ENCODE peak calls at places on chromosome 10, in nine cellular contexts. One of them, this sample, is unnamed.

GRCh38 chr10:72693599-72693915 is 1.6 kb downstream of the MCU start:
- DNase-seq in psoas muscle: no peak
- DNase-seq in tibial artery: no peak
- DNase-seq in natural killer cell: no peak
- DNase-seq in Calu3: no peak
- DNase-seq in transverse colon: no peak
- DNase-seq in AG09309: no peak
- DNase-seq in HCT116: no peak
- DNase-seq in sigmoid colon: no peak
- DNase-seq in this sample: no peak

GRCh38 chr10:133412381-133412711 is 12.1 kb downstream of the SPRN start:
- DNase-seq in AG09309: no peak
- DNase-seq in transverse colon: no peak
- DNase-seq in HCT116: no peak
- DNase-seq in natural killer cell: no peak
- DNase-seq in tibial artery: no peak
- DNase-seq in psoas muscle: no peak
- DNase-seq in sigmoid colon: no peak
- DNase-seq in Calu3: no peak
- DNase-seq in this sample: no peak

GRCh38 chr10:84329986-84330651 is 1.7 kb downstream of the CCSER2 start:
- DNase-seq in tibial artery: no peak
- DNase-seq in psoas muscle: no peak
- DNase-seq in natural killer cell: peak; percentile 40
- DNase-seq in Calu3: no peak
- DNase-seq in transverse colon: no peak
- DNase-seq in HCT116: no peak
- DNase-seq in sigmoid colon: no peak
- DNase-seq in AG09309: no peak
- DNase-seq in this sample: no peak

GRCh38 chr10:5293691-5294550 is 70.8 kb upstream of the UCN3 start:
- DNase-seq in AG09309: no peak
- DNase-seq in psoas muscle: peak; percentile 68
- DNase-seq in transverse colon: peak; percentile 75
- DNase-seq in tibial artery: peak; percentile 72
- DNase-seq in HCT116: peak; percentile 54
- DNase-seq in Calu3: peak; percentile 82
- DNase-seq in natural killer cell: peak; percentile 60
- DNase-seq in sigmoid colon: no peak
- DNase-seq in this sample: no peak

GRCh38 chr10:18419945-18420344 is 231.4 kb downstream of the NSUN6 start:
- DNase-seq in tibial artery: no peak
- DNase-seq in natural killer cell: no peak
- DNase-seq in Calu3: no peak
- DNase-seq in psoas muscle: no peak
- DNase-seq in sigmoid colon: no peak
- DNase-seq in HCT116: no peak
- DNase-seq in transverse colon: no peak
- DNase-seq in AG09309: no peak
- DNase-seq in this sample: no peak

GRCh38 chr10:103590744-103591291 is 97.3 kb downstream of the NEURL1 start:
- DNase-seq in psoas muscle: no peak
- DNase-seq in HCT116: no peak
- DNase-seq in natural killer cell: no peak
- DNase-seq in sigmoid colon: no peak
- DNase-seq in AG09309: no peak
- DNase-seq in transverse colon: no peak
- DNase-seq in tibial artery: no peak
- DNase-seq in Calu3: no peak
- DNase-seq in this sample: no peak

GRCh38 chr10:32073676-32074075 is 17.5 kb upstream of the KIF5B start:
- DNase-seq in tibial artery: no peak
- DNase-seq in HCT116: no peak
- DNase-seq in transverse colon: no peak
- DNase-seq in psoas muscle: no peak
- DNase-seq in sigmoid colon: no peak
- DNase-seq in natural killer cell: no peak
- DNase-seq in Calu3: no peak
- DNase-seq in AG09309: no peak
- DNase-seq in this sample: no peak

GRCh38 chr10:116226766-116227165 is 46.2 kb downstream of the GFRA1 start:
- DNase-seq in AG09309: no peak
- DNase-seq in sigmoid colon: no peak
- DNase-seq in HCT116: no peak
- DNase-seq in tibial artery: no peak
- DNase-seq in transverse colon: no peak
- DNase-seq in Calu3: no peak
- DNase-seq in psoas muscle: no peak
- DNase-seq in natural killer cell: no peak
- DNase-seq in this sample: no peak

GRCh38 chr10:14665304-14665703 is 109.4 kb downstream of the FAM107B start:
- DNase-seq in AG09309: no peak
- DNase-seq in HCT116: no peak
- DNase-seq in psoas muscle: no peak
- DNase-seq in sigmoid colon: no peak
- DNase-seq in tibial artery: no peak
- DNase-seq in natural killer cell: no peak
- DNase-seq in transverse colon: no peak
- DNase-seq in Calu3: no peak
- DNase-seq in this sample: no peak

GRCh38 chr10:110192552-110192951 is 14.9 kb upstream of the MXI1 start:
- DNase-seq in tibial artery: no peak
- DNase-seq in Calu3: no peak
- DNase-seq in sigmoid colon: no peak
- DNase-seq in transverse colon: no peak
- DNase-seq in AG09309: no peak
- DNase-seq in psoas muscle: no peak
- DNase-seq in natural killer cell: no peak
- DNase-seq in HCT116: no peak
- DNase-seq in this sample: no peak
- TF ChIP-seq CTCF in tibial artery: no peak
- TF ChIP-seq CTCF in Calu3: no peak
- TF ChIP-seq CTCF in sigmoid colon: no peak
- TF ChIP-seq CTCF in transverse colon: no peak
- TF ChIP-seq CTCF in AG09309: no peak
- TF ChIP-seq CTCF in psoas muscle: no peak
- TF ChIP-seq CTCF in natural killer cell: no peak
- TF ChIP-seq CTCF in HCT116: peak; percentile 51
- TF ChIP-seq CTCF in this sample: no peak

GRCh38 chr10:6400331-6400730 is 179.7 kb downstream of the PRKCQ start:
- DNase-seq in sigmoid colon: no peak
- DNase-seq in psoas muscle: no peak
- DNase-seq in tibial artery: no peak
- DNase-seq in natural killer cell: no peak
- DNase-seq in AG09309: no peak
- DNase-seq in HCT116: no peak
- DNase-seq in transverse colon: no peak
- DNase-seq in Calu3: no peak
- DNase-seq in this sample: no peak
- TF ChIP-seq CTCF in sigmoid colon: no peak
- TF ChIP-seq CTCF in psoas muscle: no peak
- TF ChIP-seq CTCF in tibial artery: no peak
- TF ChIP-seq CTCF in natural killer cell: no peak
- TF ChIP-seq CTCF in AG09309: no peak
- TF ChIP-seq CTCF in HCT116: no peak
- TF ChIP-seq CTCF in transverse colon: no peak
- TF ChIP-seq CTCF in Calu3: no peak
- TF ChIP-seq CTCF in this sample: no peak

GRCh38 chr10:17229967-17230682 is 2.1 kb downstream of the VIM start:
- DNase-seq in AG09309: no peak
- DNase-seq in HCT116: peak; percentile 89
- DNase-seq in tibial artery: peak; percentile 92
- DNase-seq in natural killer cell: peak; percentile 81
- DNase-seq in transverse colon: peak; percentile 93
- DNase-seq in sigmoid colon: peak; percentile 91
- DNase-seq in psoas muscle: peak; percentile 90
- DNase-seq in Calu3: peak; percentile 91
- DNase-seq in this sample: peak; percentile 84
- TF ChIP-seq CTCF in AG09309: no peak
- TF ChIP-seq CTCF in HCT116: no peak
- TF ChIP-seq CTCF in tibial artery: peak; percentile 32
- TF ChIP-seq CTCF in natural killer cell: no peak
- TF ChIP-seq CTCF in transverse colon: no peak
- TF ChIP-seq CTCF in sigmoid colon: no peak
- TF ChIP-seq CTCF in psoas muscle: no peak
- TF ChIP-seq CTCF in Calu3: no peak
- TF ChIP-seq CTCF in this sample: no peak

DNA sequence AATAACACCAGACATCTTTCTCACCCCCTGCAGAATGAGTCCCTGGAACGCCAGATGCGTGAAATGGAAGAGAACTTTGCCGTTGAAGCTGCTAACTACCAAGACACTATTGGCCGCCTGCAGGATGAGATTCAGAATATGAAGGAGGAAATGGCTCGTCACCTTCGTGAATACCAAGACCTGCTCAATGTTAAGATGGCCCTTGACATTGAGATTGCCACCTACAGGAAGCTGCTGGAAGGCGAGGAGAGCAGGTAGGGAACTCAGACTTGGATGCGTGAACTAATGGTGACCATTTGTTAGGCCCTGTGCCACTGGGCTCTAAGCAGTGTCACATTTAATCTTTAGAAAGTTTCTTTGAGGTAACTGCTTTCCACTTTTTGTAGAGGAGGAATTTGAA is 7.1 kb downstream of the VIM start:
- DNase-seq in tibial artery: no peak
- DNase-seq in sigmoid colon: no peak
- DNase-seq in HCT116: no peak
- DNase-seq in Calu3: no peak
- DNase-seq in transverse colon: no peak
- DNase-seq in natural killer cell: no peak
- DNase-seq in psoas muscle: no peak
- DNase-seq in AG09309: no peak
- DNase-seq in this sample: no peak
- TF ChIP-seq CTCF in tibial artery: no peak
- TF ChIP-seq CTCF in sigmoid colon: no peak
- TF ChIP-seq CTCF in HCT116: peak; percentile 43
- TF ChIP-seq CTCF in Calu3: no peak
- TF ChIP-seq CTCF in transverse colon: no peak
- TF ChIP-seq CTCF in natural killer cell: no peak
- TF ChIP-seq CTCF in psoas muscle: no peak
- TF ChIP-seq CTCF in AG09309: peak; percentile 41
- TF ChIP-seq CTCF in this sample: no peak

DNA sequence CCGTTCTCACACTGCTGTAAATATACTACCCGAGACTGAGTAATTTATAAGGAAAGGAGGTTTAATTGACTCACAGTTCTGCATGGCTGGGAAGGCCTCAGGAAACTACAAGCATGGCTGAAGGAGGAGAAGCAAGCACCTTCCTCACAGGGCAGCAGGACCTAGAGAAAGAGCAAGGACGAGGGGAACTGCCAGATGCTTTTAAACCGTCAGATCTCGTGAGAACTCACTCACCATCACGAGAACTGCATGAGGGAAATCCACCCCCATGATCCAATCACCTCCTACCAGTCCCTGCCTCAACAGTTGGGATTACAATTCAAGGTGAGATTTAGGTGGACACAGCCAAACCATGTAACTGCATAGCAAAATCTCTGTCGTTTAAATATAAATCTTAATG is at the start of gene EBLN1:
- DNase-seq in psoas muscle: no peak
- DNase-seq in sigmoid colon: no peak
- DNase-seq in HCT116: no peak
- DNase-seq in Calu3: no peak
- DNase-seq in transverse colon: no peak
- DNase-seq in natural killer cell: no peak
- DNase-seq in tibial artery: no peak
- DNase-seq in AG09309: no peak
- DNase-seq in this sample: no peak
- TF ChIP-seq CTCF in psoas muscle: no peak
- TF ChIP-seq CTCF in sigmoid colon: no peak
- TF ChIP-seq CTCF in HCT116: no peak
- TF ChIP-seq CTCF in Calu3: no peak
- TF ChIP-seq CTCF in transverse colon: no peak
- TF ChIP-seq CTCF in natural killer cell: no peak
- TF ChIP-seq CTCF in tibial artery: no peak
- TF ChIP-seq CTCF in AG09309: no peak
- TF ChIP-seq CTCF in this sample: no peak

GRCh38 chr10:109941193-109941872 is 18.0 kb upstream of the XPNPEP1 start:
- DNase-seq in tibial artery: no peak
- DNase-seq in sigmoid colon: no peak
- DNase-seq in Calu3: no peak
- DNase-seq in transverse colon: no peak
- DNase-seq in natural killer cell: no peak
- DNase-seq in AG09309: no peak
- DNase-seq in HCT116: no peak
- DNase-seq in psoas muscle: no peak
- DNase-seq in this sample: no peak

GRCh38 chr10:109952526-109952925 is 29.2 kb upstream of the XPNPEP1 start:
- DNase-seq in transverse colon: no peak
- DNase-seq in Calu3: no peak
- DNase-seq in natural killer cell: no peak
- DNase-seq in tibial artery: no peak
- DNase-seq in psoas muscle: no peak
- DNase-seq in HCT116: no peak
- DNase-seq in sigmoid colon: no peak
- DNase-seq in AG09309: no peak
- DNase-seq in this sample: no peak

GRCh38 chr10:109945473-109946177 is 22.3 kb upstream of the XPNPEP1 start:
- DNase-seq in psoas muscle: no peak
- DNase-seq in sigmoid colon: no peak
- DNase-seq in tibial artery: no peak
- DNase-seq in AG09309: no peak
- DNase-seq in HCT116: no peak
- DNase-seq in Calu3: no peak
- DNase-seq in transverse colon: no peak
- DNase-seq in natural killer cell: no peak
- DNase-seq in this sample: no peak

DNA sequence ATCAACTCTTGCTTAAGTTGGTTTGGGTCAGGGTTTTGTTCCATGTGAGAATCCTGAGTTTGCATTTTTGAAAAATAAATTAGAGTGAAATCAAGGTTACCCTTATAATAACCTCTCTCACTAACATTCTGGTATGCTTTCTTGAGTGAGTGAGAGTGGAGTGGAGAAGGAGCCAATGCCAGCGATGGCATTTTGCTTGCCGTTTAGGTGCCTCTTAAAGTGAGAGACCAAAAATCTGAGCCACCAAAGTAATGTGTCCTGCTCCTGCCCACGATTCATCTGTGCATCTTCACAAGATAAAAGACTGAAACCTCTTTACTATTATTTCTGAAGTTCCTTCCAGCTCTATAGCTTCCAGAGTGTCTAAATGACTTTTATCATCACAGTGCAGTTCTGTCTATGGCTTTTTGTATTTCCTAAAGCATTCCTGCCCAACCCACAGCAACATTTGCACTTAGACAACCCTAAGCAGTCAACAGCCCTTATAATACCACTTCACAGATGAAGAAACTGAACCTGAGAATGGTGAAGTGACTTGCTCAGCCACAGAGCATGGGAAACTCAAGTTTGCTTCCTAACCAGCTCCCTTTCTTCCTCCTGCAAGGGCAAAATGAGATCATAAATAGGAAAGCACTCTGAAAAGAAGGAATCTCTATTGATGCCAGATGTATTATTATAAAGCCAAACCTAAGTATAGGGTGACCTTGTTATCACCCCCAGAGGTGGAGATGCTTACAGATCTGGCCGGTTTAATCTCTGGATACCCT is 23.6 kb upstream of the XPNPEP1 start:
- DNase-seq in psoas muscle: no peak
- DNase-seq in HCT116: no peak
- DNase-seq in sigmoid colon: no peak
- DNase-seq in Calu3: no peak
- DNase-seq in tibial artery: no peak
- DNase-seq in AG09309: no peak
- DNase-seq in transverse colon: no peak
- DNase-seq in natural killer cell: no peak
- DNase-seq in this sample: no peak
- TF ChIP-seq CTCF in psoas muscle: no peak
- TF ChIP-seq CTCF in HCT116: no peak
- TF ChIP-seq CTCF in sigmoid colon: no peak
- TF ChIP-seq CTCF in Calu3: no peak
- TF ChIP-seq CTCF in tibial artery: no peak
- TF ChIP-seq CTCF in AG09309: no peak
- TF ChIP-seq CTCF in transverse colon: no peak
- TF ChIP-seq CTCF in natural killer cell: no peak
- TF ChIP-seq CTCF in this sample: no peak

GRCh38 chr10:113533801-113534200 is 19.1 kb upstream of the HABP2 start:
- DNase-seq in AG09309: no peak
- DNase-seq in sigmoid colon: no peak
- DNase-seq in tibial artery: no peak
- DNase-seq in transverse colon: no peak
- DNase-seq in psoas muscle: no peak
- DNase-seq in HCT116: no peak
- DNase-seq in natural killer cell: no peak
- DNase-seq in Calu3: no peak
- DNase-seq in this sample: no peak
- TF ChIP-seq CTCF in AG09309: no peak
- TF ChIP-seq CTCF in sigmoid colon: no peak
- TF ChIP-seq CTCF in tibial artery: no peak
- TF ChIP-seq CTCF in transverse colon: no peak
- TF ChIP-seq CTCF in psoas muscle: no peak
- TF ChIP-seq CTCF in HCT116: no peak
- TF ChIP-seq CTCF in natural killer cell: no peak
- TF ChIP-seq CTCF in Calu3: no peak
- TF ChIP-seq CTCF in this sample: no peak

This sample was measured in activated B cell treated with CpG ODN at 0.5 μM for 24 hours.